ENCODE peak calls at places on chromosome 22, in eight cellular contexts. W, U, T, L, Q, V, G and J are unnamed samples.

GRCh38 chr22:31952459-31952858 is 8.1 kb downstream of the YWHAH start:
- DNase-seq in W (peak; percentile 79), U (no peak), T (peak; percentile 52), L (peak; percentile 74), Q (no peak), V (no peak), G (peak; percentile 93), J (no peak)

GRCh38 chr22:49753961-49754673 is 73.6 kb downstream of the BRD1 start:
- DNase-seq in W (no peak), U (no peak), T (no peak), L (no peak), Q (no peak), V (no peak), G (no peak), J (no peak)

GRCh38 chr22:29348956-29349355 is 33.5 kb upstream of the RASL10A start:
- DNase-seq in W (peak; percentile 35), U (no peak), T (no peak), L (peak; percentile 70), Q (no peak), V (no peak), G (no peak), J (no peak)

GRCh38 chr22:16781074-16781763 is 44.0 kb downstream of the XKR3 start:
- DNase-seq in W (no peak), U (no peak), T (no peak), L (no peak), Q (no peak), V (no peak), G (no peak), J (no peak)

GRCh38 chr22:39013923-39014722 is at the start of gene APOBEC3C:
- DNase-seq in W (peak; percentile 86), U (peak; percentile 66), T (no peak), L (peak; percentile 92), Q (peak; percentile 87), V (peak; percentile 70), G (peak; percentile 92), J (peak; percentile 6)

GRCh38 chr22:38874529-38875222 is 2.7 kb upstream of the CBX6 start:
- DNase-seq in W (no peak), U (no peak), T (no peak), L (no peak), Q (no peak), V (no peak), G (no peak), J (no peak)

GRCh38 chr22:30261134-30261533 is 5.5 kb downstream of the OSM start:
- DNase-seq in W (no peak), U (no peak), T (no peak), L (peak; percentile 75), Q (no peak), V (no peak), G (no peak), J (no peak)

GRCh38 chr22:48948575-48949170 is 879.0 kb downstream of the BRD1 start:
- DNase-seq in W (no peak), U (no peak), T (no peak), L (no peak), Q (no peak), V (no peak), G (no peak), J (no peak)

GRCh38 chr22:47634342-47634741 is 871.9 kb downstream of the TBC1D22A start:
- DNase-seq in W (no peak), U (no peak), T (no peak), L (no peak), Q (no peak), V (peak; percentile 26), G (no peak), J (no peak)

GRCh38 chr22:26623984-26624383 is 2.2 kb downstream of the CRYBA4 start:
- DNase-seq in W (no peak), U (no peak), T (no peak), L (no peak), Q (no peak), V (no peak), G (no peak), J (no peak)

GRCh38 chr22:30705710-30706651 is 11.3 kb downstream of the OSBP2 start:
- DNase-seq in W (no peak), U (no peak), T (no peak), L (no peak), Q (peak; percentile 22), V (peak; percentile 25), G (peak; percentile 94), J (no peak)

GRCh38 chr22:41975299-41976069 is 6.2 kb downstream of the SEPTIN3 start:
- DNase-seq in W (no peak), U (no peak), T (no peak), L (no peak), Q (no peak), V (no peak), G (no peak), J (no peak)

DNA sequence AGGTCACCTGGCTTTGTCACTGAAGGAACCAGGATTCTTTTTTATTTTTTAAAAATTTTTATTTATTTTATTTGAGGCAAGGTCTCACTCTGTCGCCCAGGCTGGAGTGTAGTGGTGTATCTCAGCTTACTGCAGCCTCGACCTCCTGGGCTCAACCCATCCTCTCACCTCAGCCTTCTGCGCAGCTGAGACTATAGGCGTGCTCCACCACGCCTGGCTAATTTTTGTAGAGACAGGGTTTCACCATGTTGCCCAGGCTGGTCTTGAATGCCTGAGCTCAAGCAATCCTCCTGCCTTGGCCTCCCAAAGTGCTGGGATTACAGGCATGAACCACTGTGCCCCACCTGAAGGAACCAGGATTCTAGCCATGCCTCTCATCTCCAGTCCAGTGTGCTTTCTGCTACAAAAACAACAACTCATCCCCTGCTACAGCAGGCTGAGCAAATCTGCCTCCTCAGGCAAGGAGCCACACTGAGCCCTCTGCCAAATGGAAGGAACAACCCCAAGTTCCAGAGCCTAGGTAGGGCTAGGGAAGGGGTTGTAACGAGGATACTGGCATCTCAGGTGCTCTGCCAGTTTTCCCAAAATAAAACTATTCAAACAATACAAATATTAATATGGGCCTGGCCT is 2.6 kb upstream of the PEX26 start:
- DNase-seq in W (no peak), U (no peak), T (no peak), L (no peak), Q (no peak), V (no peak), G (no peak), J (no peak)
- H3K27ac ChIP-seq in W (no peak overlapping the region), U (no peak overlapping the region), T (no peak overlapping the region), L (no peak overlapping the region), Q (peak overlapping the region; percentile 87), V (no peak overlapping the region), G (no peak overlapping the region), J (peak overlapping the region; percentile 80)

GRCh38 chr22:23215294-23216204 is 35.2 kb downstream of the BCR start:
- DNase-seq in W (peak; percentile 14), U (no peak), T (no peak), L (peak; percentile 65), Q (no peak), V (no peak), G (peak; percentile 40), J (no peak)
- H3K27ac ChIP-seq in W (no peak overlapping the region), U (no peak overlapping the region), T (no peak overlapping the region), L (peak overlapping the region; percentile 11), Q (no peak overlapping the region), V (no peak overlapping the region), G (peak overlapping the region; percentile 15), J (no peak overlapping the region)

DNA sequence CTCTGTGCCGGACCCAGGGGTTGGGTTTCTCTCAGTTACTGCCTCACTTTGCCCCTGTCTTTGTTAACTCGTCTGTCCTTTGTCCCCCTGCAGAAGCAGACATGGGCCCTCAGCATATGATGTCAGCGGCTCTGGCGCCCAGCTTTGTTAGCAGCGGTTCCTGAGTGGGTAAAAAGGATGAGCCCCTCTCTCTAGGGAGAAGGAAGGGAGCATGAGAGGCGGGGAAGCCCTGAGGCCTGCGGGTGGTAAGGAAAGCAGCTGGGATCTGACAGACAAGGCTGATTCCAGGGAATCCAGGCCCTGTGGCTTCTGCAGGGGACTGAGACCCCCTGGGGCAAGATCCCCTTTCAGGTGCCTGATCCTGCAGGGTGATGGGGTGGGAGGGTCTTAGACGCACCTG is 51.7 kb downstream of the MCM5 start:
- DNase-seq in W (no peak), U (no peak), T (no peak), L (no peak), Q (no peak), V (no peak), G (no peak), J (no peak)
- H3K27ac ChIP-seq in W (no peak overlapping the region), U (no peak overlapping the region), T (no peak overlapping the region), L (no peak overlapping the region), Q (peak overlapping the region; percentile 80), V (no peak overlapping the region), G (no peak overlapping the region), J (no peak overlapping the region)

DNA sequence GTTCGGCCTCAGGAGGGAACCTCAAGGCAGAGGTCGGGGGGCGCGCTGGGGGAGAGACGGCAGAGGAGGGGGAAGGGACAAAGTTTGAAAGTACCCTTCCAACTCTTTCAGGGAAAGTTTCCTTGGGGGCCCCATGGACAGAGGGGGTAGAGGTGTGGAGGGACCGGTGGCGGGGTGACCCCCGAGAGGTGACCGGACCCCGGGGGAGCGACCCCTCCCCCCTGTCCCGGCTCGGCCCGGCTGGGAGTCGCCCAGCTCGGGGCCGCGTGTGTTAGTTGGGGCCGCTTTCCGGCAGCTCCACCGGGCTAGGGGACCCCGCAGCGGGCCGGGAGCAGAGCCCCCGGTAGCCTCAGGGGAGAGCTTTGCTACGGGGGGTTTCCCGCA is 3.2 kb upstream of the GCAT start:
- DNase-seq in W (no peak), U (no peak), T (no peak), L (no peak), Q (no peak), V (peak; percentile 31), G (peak; percentile 42), J (no peak)
- H3K27ac ChIP-seq in W (no peak overlapping the region), U (no peak overlapping the region), T (peak overlapping the region; percentile 81), L (peak overlapping the region; percentile 50), Q (peak overlapping the region; percentile 95), V (no peak overlapping the region), G (peak overlapping the region; percentile 74), J (peak overlapping the region; percentile 79)

GRCh38 chr22:44074286-44074984 is 50.3 kb downstream of the PARVB start:
- DNase-seq in W (no peak), U (no peak), T (no peak), L (no peak), Q (no peak), V (peak; percentile 30), G (no peak), J (no peak)
- H3K27ac ChIP-seq in W (no peak overlapping the region), U (no peak overlapping the region), T (no peak overlapping the region), L (no peak overlapping the region), Q (no peak overlapping the region), V (no peak overlapping the region), G (no peak overlapping the region), J (no peak overlapping the region)

GRCh38 chr22:19086417-19086816 is 35.8 kb downstream of the DGCR2 start:
- DNase-seq in W (no peak), U (no peak), T (no peak), L (no peak), Q (no peak), V (no peak), G (no peak), J (no peak)

GRCh38 chr22:19085233-19086043 is 36.8 kb downstream of the DGCR2 start:
- DNase-seq in W (peak; percentile 16), U (no peak), T (no peak), L (no peak), Q (no peak), V (no peak), G (peak; percentile 56), J (no peak)

GRCh38 chr22:19090183-19090582 is 32.0 kb downstream of the DGCR2 start:
- DNase-seq in W (no peak), U (no peak), T (no peak), L (no peak), Q (no peak), V (no peak), G (no peak), J (no peak)

GRCh38 chr22:19088866-19089595 is 33.2 kb downstream of the DGCR2 start:
- DNase-seq in W (no peak), U (no peak), T (no peak), L (no peak), Q (no peak), V (no peak), G (no peak), J (no peak)

GRCh38 chr22:19086944-19087343 is 35.3 kb downstream of the DGCR2 start:
- DNase-seq in W (peak; percentile 16), U (no peak), T (no peak), L (no peak), Q (no peak), V (no peak), G (peak; percentile 70), J (no peak)
- H3K27ac ChIP-seq in W (no peak overlapping the region), U (no peak overlapping the region), T (no peak overlapping the region), L (no peak overlapping the region), Q (no peak overlapping the region), V (no peak overlapping the region), G (no peak overlapping the region), J (no peak overlapping the region)